ENCODE peak calls at places on chromosomes 7 and 10, in six cellular contexts. C is pancreas, L is left lung, D is cardiac muscle cell, H is ovary, G is tibial nerve. T is an unnamed sample.

GRCh38 chr10:76082956-76083355 is 651.5 kb downstream of the LRMDA start:
- DNase-seq in C (no peak), L (no peak), D (no peak), H (no peak), G (no peak), T (no peak)

GRCh38 chr7:113113912-113114311 is 4.4 kb downstream of the SMIM30 start:
- DNase-seq in C (no peak), L (no peak), D (no peak), H (no peak), G (no peak), T (no peak)

GRCh38 chr7:20642171-20642570 is 26.7 kb downstream of the ABCB5 start:
- DNase-seq in C (no peak), L (no peak), D (no peak), H (no peak), G (no peak), T (no peak)

GRCh38 chr10:50990568-50991495 is 83.5 kb upstream of the PRKG1 start:
- DNase-seq in C (peak; percentile 72), L (peak; percentile 73), D (peak; percentile 74), H (peak; percentile 61), G (no peak), T (no peak)

GRCh38 chr7:137682596-137682995 is 164.2 kb downstream of the DGKI start:
- DNase-seq in C (no peak), L (no peak), D (no peak), H (no peak), G (no peak), T (no peak)

GRCh38 chr10:133187906-133188681 is 28.1 kb downstream of the KNDC1 start:
- DNase-seq in C (no peak), L (peak; percentile 71), D (no peak), H (no peak), G (no peak), T (no peak)

GRCh38 chr10:100808851-100809250 is 63.5 kb downstream of the PAX2 start:
- DNase-seq in C (no peak), L (no peak), D (no peak), H (no peak), G (no peak), T (no peak)

GRCh38 chr7:155972247-155972646 is 160.0 kb upstream of the SHH start:
- DNase-seq in C (no peak), L (peak; percentile 30), D (no peak), H (no peak), G (no peak), T (peak; percentile 7)

GRCh38 chr7:120293027-120293426 is 20.1 kb downstream of the KCND2 start:
- DNase-seq in C (no peak), L (no peak), D (no peak), H (no peak), G (no peak), T (no peak)

GRCh38 chr10:118948784-118949183 is 80.7 kb upstream of the NANOS1 start:
- DNase-seq in C (no peak), L (no peak), D (no peak), H (no peak), G (no peak), T (peak; percentile 27)

GRCh38 chr7:12888727-12889126 is 201.3 kb downstream of the ARL4A start:
- DNase-seq in C (no peak), L (no peak), D (no peak), H (no peak), G (no peak), T (no peak)

GRCh38 chr7:11698273-11698930 is 133.6 kb downstream of the THSD7A start:
- DNase-seq in C (no peak), L (no peak), D (no peak), H (no peak), G (no peak), T (no peak)

GRCh38 chr7:35723011-35723410 is 28.1 kb upstream of the HERPUD2 start:
- DNase-seq in C (no peak), L (no peak), D (no peak), H (no peak), G (no peak), T (no peak)

GRCh38 chr10:4372601-4373000 is 453.4 kb upstream of the AKR1E2 start:
- DNase-seq in C (no peak), L (no peak), D (no peak), H (no peak), G (no peak), T (peak; percentile 59)

GRCh38 chr7:16619979-16620408 is 25.6 kb downstream of the ANKMY2 start:
- DNase-seq in C (no peak), L (no peak), D (no peak), H (no peak), G (no peak), T (no peak)

GRCh38 chr10:22473459-22473858 is 128.2 kb downstream of the SPAG6 start:
- DNase-seq in C (no peak), L (no peak), D (no peak), H (no peak), G (no peak), T (no peak)

GRCh38 chr10:6120691-6121090 is 31.9 kb downstream of the RBM17 start:
- DNase-seq in C (no peak), L (no peak), D (no peak), H (peak; percentile 68), G (no peak), T (no peak)

GRCh38 chr7:30679664-30680063 is 2.6 kb downstream of the CRHR2 start:
- DNase-seq in C (no peak), L (no peak), D (no peak), H (no peak), G (no peak), T (no peak)

GRCh38 chr10:79905322-79906314 is 43.3 kb downstream of the SFTPD start:
- DNase-seq in C (no peak), L (no peak), D (peak; percentile 5), H (no peak), G (no peak), T (no peak)

GRCh38 chr7:112084506-112084905 is 121.7 kb downstream of the DOCK4 start:
- DNase-seq in C (no peak), L (no peak), D (no peak), H (no peak), G (no peak), T (no peak)

GRCh38 chr10:17685227-17685840 is 41.4 kb downstream of the STAM start:
- DNase-seq in C (no peak), L (no peak), D (no peak), H (no peak), G (no peak), T (no peak)

GRCh38 chr7:106757846-106758245 is 96.9 kb upstream of the CCDC71L start:
- DNase-seq in C (peak; percentile 37), L (no peak), D (no peak), H (no peak), G (peak; percentile 21), T (no peak)

GRCh38 chr10:131002031-131002861 is 309.3 kb downstream of the TCERG1L start:
- DNase-seq in C (no peak), L (no peak), D (no peak), H (no peak), G (no peak), T (no peak)

GRCh38 chr7:98280791-98281756 is at the start of gene BRI3:
- DNase-seq in C (peak; percentile 89), L (peak; percentile 96), D (peak; percentile 96), H (peak; percentile 92), G (peak; percentile 94), T (peak; percentile 34)

GRCh38 chr7:102152672-102153585 is 133.7 kb upstream of the SH2B2 start:
- DNase-seq in C (no peak), L (peak; percentile 54), D (peak; percentile 52), H (no peak), G (no peak), T (no peak)

GRCh38 chr10:108591417-108591816 is 1331.9 kb downstream of the XPNPEP1 start:
- DNase-seq in C (no peak), L (no peak), D (no peak), H (no peak), G (no peak), T (no peak)

GRCh38 chr7:95553939-95554338 is 42.4 kb downstream of the PDK4 start:
- DNase-seq in C (no peak), L (no peak), D (no peak), H (peak; percentile 27), G (no peak), T (no peak)

GRCh38 chr10:58280982-58281752 is 12.2 kb downstream of the CISD1 start:
- DNase-seq in C (no peak), L (no peak), D (no peak), H (no peak), G (no peak), T (no peak)

GRCh38 chr7:121003986-121004685 is 15.6 kb downstream of the CPED1 start:
- DNase-seq in C (no peak), L (no peak), D (no peak), H (peak; percentile 49), G (peak; percentile 35), T (no peak)

GRCh38 chr10:95464280-95464679 is 96.9 kb downstream of the SORBS1 start:
- DNase-seq in C (no peak), L (no peak), D (no peak), H (no peak), G (no peak), T (no peak)

GRCh38 chr7:100267648-100268047 is 39.9 kb upstream of the SPDYE3 start:
- DNase-seq in C (no peak), L (no peak), D (no peak), H (no peak), G (no peak), T (no peak)

GRCh38 chr7:128918266-128918665 is 7.8 kb upstream of the KCP start:
- DNase-seq in C (peak; percentile 6), L (no peak), D (no peak), H (no peak), G (no peak), T (no peak)

GRCh38 chr10:44911081-44911540 is at the start of gene TMEM72:
- DNase-seq in C (peak; percentile 89), L (peak; percentile 85), D (peak; percentile 80), H (no peak), G (no peak), T (no peak)

GRCh38 chr10:13187135-13187534 is 25.8 kb downstream of the MCM10 start:
- DNase-seq in C (no peak), L (no peak), D (no peak), H (no peak), G (no peak), T (no peak)
- H3K36me3 ChIP-seq in C (no peaks in the 10 kb centered on the region), L (no peaks in the 10 kb centered on the region), D (peaks cover 8% of the 10 kb centered on the region), H (no peaks in the 10 kb centered on the region), G (no peaks in the 10 kb centered on the region), T (peaks cover 84% of the 10 kb centered on the region)

GRCh38 chr10:125085281-125085680 is 75.1 kb downstream of the CTBP2 start:
- DNase-seq in C (no peak), L (no peak), D (no peak), H (no peak), G (no peak), T (no peak)
- H3K4me1 ChIP-seq in C (peaks cover 26% of the 10 kb centered on the region), L (peaks cover 33% of the 10 kb centered on the region), D (peaks cover 10% of the 10 kb centered on the region), H (peaks cover 28% of the 10 kb centered on the region), G (peaks cover 53% of the 10 kb centered on the region), T (peaks cover 43% of the 10 kb centered on the region)

GRCh38 chr7:24762771-24763170 is 5.5 kb upstream of the GSDME start:
- DNase-seq in C (no peak), L (no peak), D (no peak), H (no peak), G (no peak), T (no peak)
- H3K9me3 ChIP-seq in C (no peaks in the 10 kb centered on the region), L (no peaks in the 10 kb centered on the region), D (no peaks in the 10 kb centered on the region), H (no peaks in the 10 kb centered on the region), G (no peaks in the 10 kb centered on the region), T (no peaks in the 10 kb centered on the region)

DNA sequence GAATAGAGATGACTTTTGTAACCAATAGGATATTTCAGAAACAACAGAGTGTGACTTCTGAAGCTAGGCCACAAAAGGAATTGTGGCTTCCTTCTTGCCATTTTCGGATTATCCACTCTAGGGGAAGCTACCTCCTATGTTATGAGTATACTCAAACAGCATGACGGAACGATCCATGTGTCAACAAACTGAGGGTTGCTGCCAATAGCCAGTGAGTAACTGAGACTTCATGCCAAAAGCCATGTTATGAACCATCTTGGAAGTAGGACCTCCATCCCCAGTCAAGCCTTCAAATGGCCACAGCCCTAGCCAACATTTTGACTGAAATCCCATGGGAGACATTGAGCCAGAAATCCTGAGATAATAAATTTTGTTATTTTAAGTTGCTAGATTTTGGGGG is 69.0 kb upstream of the IL6 start:
- DNase-seq in C (no peak), L (no peak), D (no peak), H (no peak), G (no peak), T (no peak)
- H3K36me3 ChIP-seq in C (no peaks in the 10 kb centered on the region), L (no peaks in the 10 kb centered on the region), D (no peaks in the 10 kb centered on the region), H (no peaks in the 10 kb centered on the region), G (no peaks in the 10 kb centered on the region), T (no peaks in the 10 kb centered on the region)